ENCODE peak calls at places on chromosome 7, in four cellular contexts. One of them, this sample, is unnamed.

GRCh38 chr7:128459394-128459878 is 3.8 kb downstream of the HILPDA start:
- DNase-seq in CD4-positive, alpha-beta T cell: peak; percentile 61
- DNase-seq in heart right ventricle: no peak
- DNase-seq in upper lobe of right lung: no peak
- DNase-seq in this sample: peak; percentile 56

GRCh38 chr7:13832346-13832745 is 157.1 kb downstream of the ETV1 start:
- DNase-seq in CD4-positive, alpha-beta T cell: no peak
- DNase-seq in heart right ventricle: no peak
- DNase-seq in upper lobe of right lung: no peak
- DNase-seq in this sample: no peak

GRCh38 chr7:44261239-44261638 is 60.5 kb downstream of the YKT6 start:
- DNase-seq in CD4-positive, alpha-beta T cell: no peak
- DNase-seq in heart right ventricle: no peak
- DNase-seq in upper lobe of right lung: no peak
- DNase-seq in this sample: no peak

GRCh38 chr7:155804897-155805825 is 7.1 kb downstream of the SHH start:
- DNase-seq in CD4-positive, alpha-beta T cell: peak; percentile 48
- DNase-seq in heart right ventricle: peak; percentile 32
- DNase-seq in upper lobe of right lung: peak; percentile 89
- DNase-seq in this sample: no peak

GRCh38 chr7:45661302-45661995 is 87.3 kb downstream of the ADCY1 start:
- DNase-seq in CD4-positive, alpha-beta T cell: no peak
- DNase-seq in heart right ventricle: no peak
- DNase-seq in upper lobe of right lung: no peak
- DNase-seq in this sample: no peak

GRCh38 chr7:22989646-22990587 is 24.0 kb downstream of the HYCC1 start:
- DNase-seq in CD4-positive, alpha-beta T cell: no peak
- DNase-seq in heart right ventricle: no peak
- DNase-seq in upper lobe of right lung: no peak
- DNase-seq in this sample: no peak

GRCh38 chr7:99734987-99735386 is at the start of gene CYP3A7:
- DNase-seq in CD4-positive, alpha-beta T cell: no peak
- DNase-seq in heart right ventricle: no peak
- DNase-seq in upper lobe of right lung: no peak
- DNase-seq in this sample: no peak

GRCh38 chr7:2301510-2301860 is 12.8 kb downstream of the SNX8 start:
- DNase-seq in CD4-positive, alpha-beta T cell: no peak
- DNase-seq in heart right ventricle: no peak
- DNase-seq in upper lobe of right lung: no peak
- DNase-seq in this sample: no peak

GRCh38 chr7:75038508-75038907 is 35.1 kb downstream of the RCC1L start:
- DNase-seq in CD4-positive, alpha-beta T cell: no peak
- DNase-seq in heart right ventricle: no peak
- DNase-seq in upper lobe of right lung: no peak
- DNase-seq in this sample: no peak

GRCh38 chr7:131413711-131414110 is 86.0 kb downstream of the MKLN1 start:
- DNase-seq in CD4-positive, alpha-beta T cell: no peak
- DNase-seq in heart right ventricle: no peak
- DNase-seq in upper lobe of right lung: no peak
- DNase-seq in this sample: no peak

GRCh38 chr7:131521651-131522163 is 34.7 kb downstream of the PODXL start:
- DNase-seq in CD4-positive, alpha-beta T cell: no peak
- DNase-seq in heart right ventricle: peak; percentile 56
- DNase-seq in upper lobe of right lung: peak; percentile 80
- DNase-seq in this sample: no peak

GRCh38 chr7:90958669-90959068 is 305.6 kb upstream of the FZD1 start:
- DNase-seq in CD4-positive, alpha-beta T cell: no peak
- DNase-seq in heart right ventricle: no peak
- DNase-seq in upper lobe of right lung: no peak
- DNase-seq in this sample: no peak

GRCh38 chr7:16634292-16634738 is 11.2 kb downstream of the ANKMY2 start:
- DNase-seq in CD4-positive, alpha-beta T cell: no peak
- DNase-seq in heart right ventricle: no peak
- DNase-seq in upper lobe of right lung: no peak
- DNase-seq in this sample: peak; percentile 48

GRCh38 chr7:115763347-115763746 is 267.2 kb downstream of the TFEC start:
- DNase-seq in CD4-positive, alpha-beta T cell: no peak
- DNase-seq in heart right ventricle: no peak
- DNase-seq in upper lobe of right lung: no peak
- DNase-seq in this sample: no peak

GRCh38 chr7:130367088-130367755 is 13.1 kb upstream of the CPA1 start:
- DNase-seq in CD4-positive, alpha-beta T cell: no peak
- DNase-seq in heart right ventricle: no peak
- DNase-seq in upper lobe of right lung: peak; percentile 33
- DNase-seq in this sample: no peak

GRCh38 chr7:133044722-133045473 is 37.0 kb downstream of the CHCHD3 start:
- DNase-seq in CD4-positive, alpha-beta T cell: no peak
- DNase-seq in heart right ventricle: no peak
- DNase-seq in upper lobe of right lung: no peak
- DNase-seq in this sample: no peak

GRCh38 chr7:117110480-117111315 is 157.4 kb downstream of the ST7 start:
- DNase-seq in CD4-positive, alpha-beta T cell: no peak
- DNase-seq in heart right ventricle: no peak
- DNase-seq in upper lobe of right lung: no peak
- DNase-seq in this sample: no peak

GRCh38 chr7:26397786-26398435 is 106.2 kb downstream of the SNX10 start:
- DNase-seq in CD4-positive, alpha-beta T cell: no peak
- DNase-seq in heart right ventricle: peak; percentile 33
- DNase-seq in upper lobe of right lung: no peak
- DNase-seq in this sample: peak; percentile 78

GRCh38 chr7:127974611-127975010 is 56.6 kb downstream of the LRRC4 start:
- DNase-seq in CD4-positive, alpha-beta T cell: no peak
- DNase-seq in heart right ventricle: no peak
- DNase-seq in upper lobe of right lung: no peak
- DNase-seq in this sample: no peak

GRCh38 chr7:25361388-25361787 is 133.1 kb upstream of the NPVF start:
- DNase-seq in CD4-positive, alpha-beta T cell: no peak
- DNase-seq in heart right ventricle: no peak
- DNase-seq in upper lobe of right lung: no peak
- DNase-seq in this sample: no peak

GRCh38 chr7:42217053-42217452 is 20.0 kb downstream of the GLI3 start:
- DNase-seq in CD4-positive, alpha-beta T cell: no peak
- DNase-seq in heart right ventricle: no peak
- DNase-seq in upper lobe of right lung: no peak
- DNase-seq in this sample: no peak

GRCh38 chr7:22231141-22231540 is 125.8 kb downstream of the RAPGEF5 start:
- DNase-seq in CD4-positive, alpha-beta T cell: no peak
- DNase-seq in heart right ventricle: no peak
- DNase-seq in upper lobe of right lung: no peak
- DNase-seq in this sample: no peak

GRCh38 chr7:116797611-116798010 is 64.8 kb upstream of the CAPZA2 start:
- DNase-seq in CD4-positive, alpha-beta T cell: no peak
- DNase-seq in heart right ventricle: no peak
- DNase-seq in upper lobe of right lung: no peak
- DNase-seq in this sample: no peak

GRCh38 chr7:158375034-158375433 is 212.6 kb downstream of the PTPRN2 start:
- DNase-seq in CD4-positive, alpha-beta T cell: no peak
- DNase-seq in heart right ventricle: no peak
- DNase-seq in upper lobe of right lung: no peak
- DNase-seq in this sample: no peak
- H3K9me3 ChIP-seq in CD4-positive, alpha-beta T cell: no peaks in the 10 kb centered on the region
- H3K9me3 ChIP-seq in heart right ventricle: no peaks in the 10 kb centered on the region
- H3K9me3 ChIP-seq in upper lobe of right lung: no peaks in the 10 kb centered on the region
- H3K9me3 ChIP-seq in this sample: no peaks in the 10 kb centered on the region

DNA sequence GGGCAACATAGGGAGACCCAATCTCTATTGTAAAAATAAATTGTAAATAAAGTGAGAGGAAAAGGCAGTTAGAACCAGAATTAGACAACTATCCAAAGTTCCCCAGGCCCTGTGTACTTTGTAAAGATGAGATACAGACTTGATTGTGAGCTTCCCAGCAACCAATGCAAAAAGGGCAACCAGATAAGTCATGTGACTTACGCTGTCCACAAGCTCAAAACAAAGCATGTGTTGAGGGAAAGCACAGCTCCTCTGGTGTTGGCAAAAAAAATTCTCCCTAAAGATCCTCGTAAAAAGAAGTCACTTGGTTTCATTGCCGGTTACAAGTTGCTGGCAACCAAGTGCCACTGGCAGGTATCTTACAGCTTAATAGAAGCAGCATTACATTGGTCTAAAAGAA is 154.0 kb downstream of the CUX1 start:
- DNase-seq in CD4-positive, alpha-beta T cell: no peak
- DNase-seq in heart right ventricle: no peak
- DNase-seq in upper lobe of right lung: no peak
- DNase-seq in this sample: no peak
- H3K27ac ChIP-seq in CD4-positive, alpha-beta T cell: no peak overlapping the region
- H3K27ac ChIP-seq in heart right ventricle: no peak overlapping the region
- H3K27ac ChIP-seq in upper lobe of right lung: no peak overlapping the region
- H3K27ac ChIP-seq in this sample: no peak overlapping the region

DNA sequence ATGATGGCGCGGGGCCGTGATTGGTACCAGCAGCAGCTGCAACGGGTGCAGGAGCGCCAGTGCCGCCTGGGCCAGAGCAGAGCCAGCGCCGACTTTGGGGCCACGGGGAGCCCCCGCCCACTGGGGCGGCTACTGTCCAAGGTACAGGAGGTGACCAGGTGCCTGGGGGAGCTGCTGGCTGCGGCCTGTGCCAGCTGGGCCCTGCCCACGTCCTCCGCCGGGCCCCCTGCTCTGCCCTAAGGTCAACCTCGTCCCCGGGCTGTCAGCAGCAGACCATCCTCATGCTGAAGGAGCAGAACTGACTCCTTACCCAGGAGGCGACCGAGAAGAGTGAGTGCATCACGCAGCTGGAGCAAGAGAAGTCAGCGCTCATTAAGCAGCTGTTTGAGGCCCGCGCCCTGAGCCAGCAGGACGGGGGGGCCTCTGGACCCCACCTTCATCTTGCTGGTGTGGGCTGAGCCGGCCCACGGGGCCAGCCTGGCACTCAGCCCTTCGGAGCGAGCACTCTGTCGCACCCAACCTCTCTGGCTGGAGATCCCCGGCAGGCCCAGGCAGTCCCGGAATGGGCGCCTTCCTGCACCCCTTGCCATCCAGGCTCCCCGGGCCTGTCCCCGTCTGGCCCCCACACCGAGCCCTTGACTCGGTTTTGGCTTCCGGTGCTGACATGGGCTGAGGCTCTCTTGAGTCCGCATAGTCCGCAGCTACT is 24.6 kb upstream of the ZNF716 start:
- DNase-seq in CD4-positive, alpha-beta T cell: no peak
- DNase-seq in heart right ventricle: no peak
- DNase-seq in upper lobe of right lung: no peak
- DNase-seq in this sample: no peak
- H3K9me3 ChIP-seq in CD4-positive, alpha-beta T cell: no peaks in the 10 kb centered on the region
- H3K9me3 ChIP-seq in heart right ventricle: no peaks in the 10 kb centered on the region
- H3K9me3 ChIP-seq in upper lobe of right lung: no peaks in the 10 kb centered on the region
- H3K9me3 ChIP-seq in this sample: no peaks in the 10 kb centered on the region

DNA sequence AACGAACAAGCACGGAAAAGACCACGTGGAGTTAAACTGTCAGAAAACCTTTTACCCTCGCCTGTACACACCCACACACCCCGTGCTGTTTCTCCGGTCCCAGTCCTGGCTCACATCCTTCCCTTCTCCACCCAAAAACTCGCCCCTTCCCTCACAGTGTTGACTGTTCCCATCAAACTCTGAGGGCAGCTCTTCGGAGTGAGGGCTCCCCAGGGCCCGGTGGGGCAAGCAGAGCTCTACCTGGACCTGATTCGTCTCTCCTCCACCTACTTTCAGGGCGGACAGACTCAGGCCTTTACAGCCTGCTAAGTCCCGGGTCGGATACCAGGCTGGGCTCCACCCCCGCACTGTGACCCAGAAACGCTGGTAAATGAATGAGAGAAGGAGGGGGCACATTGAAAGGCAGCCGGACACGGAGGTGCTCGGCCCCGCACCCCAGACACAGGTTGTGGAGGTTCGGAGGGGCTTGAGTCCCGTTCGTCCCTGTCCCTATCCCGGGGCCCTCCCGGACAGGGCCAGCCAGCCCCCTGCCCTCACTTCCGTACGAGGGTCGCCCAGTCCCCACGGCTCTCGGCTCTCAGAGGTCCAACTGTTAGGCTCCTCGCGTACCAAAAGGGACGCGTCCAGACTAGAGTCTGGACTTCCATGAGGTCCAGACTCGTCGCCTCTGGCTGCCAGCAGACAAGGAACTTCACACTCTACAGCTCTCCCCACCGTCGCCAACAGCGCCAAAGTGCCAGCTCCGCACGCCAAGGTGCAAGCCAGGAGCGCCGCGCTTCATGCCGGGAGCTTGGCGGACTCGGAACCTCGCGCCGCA is 31.7 kb upstream of the ASL start:
- DNase-seq in CD4-positive, alpha-beta T cell: peak; percentile 37
- DNase-seq in heart right ventricle: peak; percentile 64
- DNase-seq in upper lobe of right lung: peak; percentile 88
- DNase-seq in this sample: peak; percentile 83
- H3K27ac ChIP-seq in CD4-positive, alpha-beta T cell: no peak overlapping the region
- H3K27ac ChIP-seq in heart right ventricle: no peak overlapping the region
- H3K27ac ChIP-seq in upper lobe of right lung: peak overlapping the region; percentile 72
- H3K27ac ChIP-seq in this sample: peak overlapping the region; percentile 36